ENCODE peak calls at places on chromosomes 11 and 22, in seven cellular contexts. A is mammary epithelial cell, Y is A549, N is tibial nerve, T is thoracic aorta, X is neural progenitor cell, F is OCI-LY7. J is an unnamed sample. For H3K4me1, the result is how much of the 10 kb centered on the place peaks cover.

GRCh38 chr11:11947825-11948224 is 60.6 kb downstream of the DKK3 start:
- DNase-seq in A (no peak), Y (no peak), N (no peak), T (no peak), X (no peak), F (no peak), J (no peak)

GRCh38 chr22:49411236-49411635 is 416.4 kb downstream of the BRD1 start:
- DNase-seq in A (no peak), Y (no peak), N (no peak), T (no peak), X (no peak), F (no peak), J (no peak)

GRCh38 chr11:78606667-78607066 is 32.0 kb upstream of the NARS2 start:
- DNase-seq in A (peak), Y (no peak), N (no peak), T (no peak), X (no peak), F (no peak), J (no peak)

GRCh38 chr11:118057424-118058145 is 19.3 kb upstream of the TMPRSS4 start:
- DNase-seq in A (no peak), Y (no peak), N (no peak), T (no peak), X (no peak), F (no peak), J (no peak)

GRCh38 chr11:69337211-69337721 is 43.3 kb downstream of the MYEOV start:
- DNase-seq in A (no peak), Y (no peak), N (no peak), T (no peak), X (no peak), F (peak), J (peak)

GRCh38 chr11:72298931-72299330 is 55.0 kb upstream of the PHOX2A start:
- DNase-seq in A (no peak), Y (no peak), N (no peak), T (no peak), X (no peak), F (no peak), J (no peak)

GRCh38 chr22:23242473-23243001 is 62.2 kb downstream of the BCR start:
- DNase-seq in A (no peak), Y (no peak), N (no peak), T (no peak), X (peak), F (no peak), J (no peak)

GRCh38 chr22:20267441-20268288 is 453 bp downstream of the RTN4R start:
- DNase-seq in A (peak), Y (peak), N (no peak), T (no peak), X (peak), F (no peak), J (no peak)

GRCh38 chr22:27639180-27640086 is 162.1 kb downstream of the MN1 start:
- DNase-seq in A (no peak), Y (no peak), N (no peak), T (no peak), X (no peak), F (no peak), J (no peak)

GRCh38 chr11:90134420-90135003 is at the start of gene NAALAD2:
- DNase-seq in A (no peak), Y (peak), N (peak), T (no peak), X (peak), F (no peak), J (peak)

GRCh38 chr22:46754110-46754799 is 8.2 kb upstream of the TBC1D22A start:
- DNase-seq in A (peak), Y (peak), N (peak), T (peak), X (no peak), F (no peak), J (peak)

GRCh38 chr11:19929655-19930054 is 217.0 kb downstream of the NAV2 start:
- DNase-seq in A (no peak), Y (no peak), N (no peak), T (no peak), X (no peak), F (no peak), J (no peak)

GRCh38 chr22:18929459-18929858 is 6.6 kb downstream of the PRODH start:
- DNase-seq in A (no peak), Y (no peak), N (peak), T (no peak), X (no peak), F (no peak), J (no peak)

GRCh38 chr11:57155838-57156583 is 25.7 kb upstream of the LRRC55 start:
- DNase-seq in A (no peak), Y (no peak), N (no peak), T (no peak), X (peak), F (no peak), J (no peak)

GRCh38 chr11:65487467-65488272 is 11.2 kb upstream of the MALAT1 start:
- DNase-seq in A (peak), Y (peak), N (peak), T (peak), X (peak), F (peak), J (peak)

GRCh38 chr22:36833073-36833472 is 16.2 kb upstream of the PVALB start:
- DNase-seq in A (no peak), Y (no peak), N (no peak), T (no peak), X (no peak), F (peak), J (no peak)

GRCh38 chr11:55726715-55727324 is 46.4 kb upstream of the OR5D13 start:
- DNase-seq in A (no peak), Y (no peak), N (no peak), T (no peak), X (no peak), F (peak), J (no peak)

GRCh38 chr22:39282642-39283311 is 36.6 kb downstream of the RPL3 start:
- DNase-seq in A (no peak), Y (no peak), N (no peak), T (no peak), X (no peak), F (no peak), J (no peak)

GRCh38 chr11:116360542-116360941 is 412.2 kb downstream of the BUD13 start:
- DNase-seq in A (no peak), Y (no peak), N (no peak), T (no peak), X (no peak), F (no peak), J (no peak)

GRCh38 chr11:61791737-61792309 is 576 bp downstream of the TMEM258 start:
- DNase-seq in A (peak), Y (peak), N (peak), T (peak), X (peak), F (peak), J (peak)

GRCh38 chr11:2444301-2445106 is at the start of the genes KCNQ1 and TRPM5:
- DNase-seq in A (no peak), Y (peak), N (no peak), T (no peak), X (peak), F (peak), J (peak)

GRCh38 chr11:131749100-131749499 is 378.7 kb downstream of the NTM start:
- DNase-seq in A (peak), Y (no peak), N (no peak), T (no peak), X (no peak), F (no peak), J (no peak)

GRCh38 chr22:19287889-19288288 is 3.6 kb downstream of the CLTCL1 start:
- DNase-seq in A (peak), Y (no peak), N (no peak), T (no peak), X (no peak), F (no peak), J (no peak)

GRCh38 chr11:9231848-9232177 is 33.3 kb downstream of the DENND5A start:
- DNase-seq in A (no peak), Y (no peak), N (peak), T (no peak), X (no peak), F (no peak), J (no peak)

GRCh38 chr22:36839356-36840073 is 21.3 kb upstream of the NCF4 start:
- DNase-seq in A (peak), Y (no peak), N (no peak), T (no peak), X (no peak), F (no peak), J (no peak)

GRCh38 chr11:131136476-131136875 is 220.2 kb upstream of the SNX19 start:
- DNase-seq in A (peak), Y (no peak), N (no peak), T (no peak), X (no peak), F (no peak), J (no peak)

GRCh38 chr11:131691558-131692041 is 321.2 kb downstream of the NTM start:
- DNase-seq in A (peak), Y (no peak), N (no peak), T (no peak), X (peak), F (no peak), J (no peak)

GRCh38 chr11:2537010-2537695 is 92.3 kb downstream of the KCNQ1 start:
- DNase-seq in A (no peak), Y (no peak), N (no peak), T (no peak), X (no peak), F (no peak), J (peak)

GRCh38 chr22:26768986-26769385 is 111.6 kb downstream of the MIAT start:
- DNase-seq in A (no peak), Y (no peak), N (no peak), T (no peak), X (no peak), F (no peak), J (no peak)

GRCh38 chr11:92306966-92307504 is 82.4 kb downstream of the FAT3 start:
- DNase-seq in A (no peak), Y (no peak), N (no peak), T (no peak), X (no peak), F (no peak), J (no peak)

GRCh38 chr11:83816572-83817187 is 530.5 kb upstream of the CCDC90B start:
- DNase-seq in A (no peak), Y (peak), N (no peak), T (no peak), X (peak), F (peak), J (no peak)

GRCh38 chr11:30825723-30826122 is 239.6 kb upstream of the MPPED2 start:
- DNase-seq in A (no peak), Y (no peak), N (no peak), T (no peak), X (no peak), F (no peak), J (no peak)

GRCh38 chr11:19984048-19984742 is 176.1 kb downstream of the DBX1 start:
- DNase-seq in A (no peak), Y (no peak), N (no peak), T (no peak), X (no peak), F (no peak), J (no peak)

GRCh38 chr22:20430101-20430640 is 7.5 kb downstream of the SCARF2 start:
- DNase-seq in A (no peak), Y (no peak), N (no peak), T (no peak), X (no peak), F (no peak), J (peak)

GRCh38 chr11:3161309-3161708 is 3.8 kb downstream of the OSBPL5 start:
- DNase-seq in A (no peak), Y (no peak), N (no peak), T (no peak), X (no peak), F (no peak), J (no peak)

GRCh38 chr22:33844273-33844672 is 76.0 kb downstream of the LARGE1 start:
- DNase-seq in A (no peak), Y (no peak), N (no peak), T (no peak), X (no peak), F (peak), J (no peak)

GRCh38 chr11:83087035-83087434 is 15.3 kb upstream of the RAB30 start:
- DNase-seq in A (no peak), Y (no peak), N (no peak), T (no peak), X (no peak), F (peak), J (no peak)

GRCh38 chr22:41910599-41911291 is 4.1 kb downstream of the SHISA8 start:
- DNase-seq in A (no peak), Y (no peak), N (no peak), T (no peak), X (peak), F (no peak), J (no peak)

GRCh38 chr22:44870021-44870420 is 117.6 kb downstream of the ARHGAP8 start:
- DNase-seq in A (peak), Y (peak), N (no peak), T (no peak), X (peak), F (no peak), J (peak)

GRCh38 chr11:1138053-1138452 is 19.7 kb upstream of the MUC5AC start:
- DNase-seq in A (peak), Y (no peak), N (no peak), T (no peak), X (no peak), F (no peak), J (no peak)
- H3K4me1 ChIP-seq in A (under half), Y (under half), N (under half), T (under half), X (under half), F (under half), J (under half)

GRCh38 chr22:29641052-29641780 is 37.8 kb downstream of the NF2 start:
- DNase-seq in A (no peak), Y (no peak), N (no peak), T (no peak), X (no peak), F (no peak), J (no peak)

GRCh38 chr22:29642694-29643093 is 39.3 kb downstream of the NF2 start:
- DNase-seq in A (no peak), Y (no peak), N (no peak), T (no peak), X (no peak), F (no peak), J (no peak)

GRCh38 chr22:29638678-29639077 is 35.2 kb downstream of the NF2 start:
- DNase-seq in A (no peak), Y (no peak), N (no peak), T (no peak), X (no peak), F (no peak), J (no peak)

GRCh38 chr22:29639096-29639495 is 35.7 kb downstream of the NF2 start:
- DNase-seq in A (no peak), Y (no peak), N (no peak), T (no peak), X (no peak), F (no peak), J (no peak)

GRCh38 chr22:29641781-29642355 is 38.4 kb downstream of the NF2 start:
- DNase-seq in A (no peak), Y (no peak), N (no peak), T (no peak), X (no peak), F (no peak), J (no peak)
- H3K4me3 ChIP-seq in A (no peak), Y (no peak), N (no peak), T (no peak), X (no peak), F (no peak), J (no peak)

DNA sequence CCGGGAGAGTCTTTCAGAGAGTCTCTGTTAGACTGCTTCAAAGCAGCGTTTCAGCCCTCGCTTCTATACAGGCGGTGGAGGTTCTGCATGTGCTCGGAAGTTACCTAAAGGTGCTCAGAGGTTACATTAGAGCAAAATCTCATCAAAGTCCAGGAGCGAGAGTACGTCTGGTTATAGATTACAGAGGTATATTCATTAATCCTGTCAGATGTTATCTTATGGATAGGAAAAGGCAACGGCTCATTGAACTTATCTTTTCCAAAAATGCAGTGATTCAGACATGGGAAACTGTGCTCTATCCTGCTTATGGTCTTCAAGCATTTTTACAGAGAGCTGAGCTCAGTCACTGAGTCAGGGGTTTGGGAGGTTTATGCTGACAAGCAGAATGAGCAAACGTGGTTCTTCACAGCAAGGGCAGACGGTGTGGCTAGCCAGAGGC is 9.1 kb upstream of the ZBED5 start:
- DNase-seq in A (no peak), Y (no peak), N (no peak), T (no peak), X (no peak), F (no peak), J (no peak)
- H3K27ac ChIP-seq in A (no peak), Y (peak), N (no peak), T (peak), X (no peak), F (no peak), J (no peak)

GRCh38 chr11:46982797-46983452 is 46.4 kb downstream of the CSTPP1 start:
- DNase-seq in A (no peak), Y (no peak), N (no peak), T (no peak), X (no peak), F (no peak), J (no peak)

GRCh38 chr11:46981429-46981828 is 44.9 kb downstream of the CSTPP1 start:
- DNase-seq in A (no peak), Y (no peak), N (no peak), T (no peak), X (no peak), F (no peak), J (no peak)

GRCh38 chr11:46984987-46985386 is 48.4 kb downstream of the CSTPP1 start:
- DNase-seq in A (no peak), Y (no peak), N (no peak), T (no peak), X (no peak), F (no peak), J (no peak)

GRCh38 chr11:46987183-46987582 is 50.6 kb downstream of the CSTPP1 start:
- DNase-seq in A (peak), Y (no peak), N (no peak), T (no peak), X (peak), F (no peak), J (no peak)

DNA sequence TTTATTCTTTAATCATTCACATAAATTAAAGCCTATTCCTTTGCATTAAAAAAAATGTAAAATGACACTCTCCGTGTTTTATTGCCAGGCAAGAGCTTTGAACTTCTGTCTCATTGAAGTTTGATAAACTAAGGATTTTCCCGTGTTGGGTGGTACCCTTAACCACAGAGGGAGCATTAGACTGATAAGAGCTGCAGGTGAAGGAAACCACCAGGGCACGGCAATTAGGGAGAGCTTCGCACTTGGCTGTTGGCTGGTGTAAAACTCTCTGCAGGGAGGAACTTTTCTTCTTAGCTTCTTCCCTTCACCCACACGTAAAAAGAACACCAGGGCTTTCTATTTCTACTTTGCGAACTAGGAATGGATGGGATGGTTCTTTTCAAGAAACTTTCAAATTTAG is 47.0 kb downstream of the CSTPP1 start:
- DNase-seq in A (no peak), Y (no peak), N (no peak), T (no peak), X (no peak), F (no peak), J (no peak)
- H3K4me1 ChIP-seq in A (under half), Y (under half), N (under half), T (under half), X (under half), F (under half), J (under half)

DNA sequence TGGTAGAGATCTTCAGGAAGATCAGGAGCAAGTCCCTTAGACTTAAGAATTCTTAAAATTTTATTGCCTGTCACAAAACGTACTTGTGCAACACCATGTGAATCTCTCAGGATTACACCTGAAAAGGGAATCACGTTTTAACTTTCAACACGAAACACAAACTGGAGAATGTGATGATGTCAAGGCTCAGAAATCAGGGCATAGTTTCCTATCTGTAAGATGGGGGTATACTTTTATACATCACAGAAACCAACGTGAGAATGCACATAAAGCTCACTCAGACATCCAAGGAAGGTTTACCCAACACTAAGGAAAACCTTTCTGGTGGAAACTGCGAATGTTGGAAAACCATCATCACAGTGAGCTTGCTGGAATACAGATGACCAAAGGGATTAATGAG is 2.0 kb downstream of the RPS13 start:
- DNase-seq in A (no peak), Y (no peak), N (no peak), T (no peak), X (no peak), F (no peak), J (no peak)
- H3K4me3 ChIP-seq in A (peak), Y (peak), N (no peak), T (no peak), X (peak), F (peak), J (no peak)

GRCh38 chr11:67407700-67408163 is 3.8 kb downstream of the TBC1D10C start:
- DNase-seq in A (no peak), Y (no peak), N (no peak), T (no peak), X (no peak), F (no peak), J (no peak)

GRCh38 chr11:67405196-67405567 is 1.3 kb downstream of the TBC1D10C start:
- DNase-seq in A (no peak), Y (no peak), N (no peak), T (no peak), X (no peak), F (no peak), J (peak)

GRCh38 chr11:67405688-67406339 is 1.9 kb downstream of the TBC1D10C start:
- DNase-seq in A (no peak), Y (no peak), N (no peak), T (no peak), X (no peak), F (no peak), J (no peak)

GRCh38 chr11:67406969-67407699 is 3.3 kb downstream of the TBC1D10C start:
- DNase-seq in A (no peak), Y (no peak), N (no peak), T (no peak), X (no peak), F (peak), J (peak)

GRCh38 chr11:67406420-67406968 is 2.6 kb downstream of the TBC1D10C start:
- DNase-seq in A (no peak), Y (no peak), N (no peak), T (no peak), X (no peak), F (no peak), J (peak)
- H3K27ac ChIP-seq in A (no peak), Y (no peak), N (no peak), T (no peak), X (no peak), F (peak), J (peak)

GRCh38 chr11:121458551-121458950 is 5.8 kb upstream of the SORL1-AS1 start:
- DNase-seq in A (no peak), Y (no peak), N (no peak), T (no peak), X (no peak), F (no peak), J (no peak)
- H3K4me1 ChIP-seq in A (under half), Y (under half), N (under half), T (under half), X (under half), F (half or more), J (under half)

GRCh38 chr22:50529416-50530279 is at the start of gene TYMP:
- DNase-seq in A (no peak), Y (peak), N (peak), T (no peak), X (peak), F (peak), J (peak)

GRCh38 chr22:50530280-50530856 is 556 bp upstream of the TYMP start:
- DNase-seq in A (no peak), Y (peak), N (peak), T (no peak), X (peak), F (peak), J (peak)

GRCh38 chr22:50531546-50532352 is 1.9 kb upstream of the TYMP start:
- DNase-seq in A (no peak), Y (no peak), N (peak), T (no peak), X (peak), F (peak), J (peak)

GRCh38 chr22:50532353-50532700 is 2.5 kb upstream of the TYMP start:
- DNase-seq in A (no peak), Y (no peak), N (no peak), T (no peak), X (peak), F (peak), J (no peak)

GRCh38 chr22:50530857-50531545 is 1.2 kb upstream of the TYMP start:
- DNase-seq in A (peak), Y (peak), N (peak), T (no peak), X (peak), F (peak), J (peak)
- H3K4me3 ChIP-seq in A (peak), Y (peak), N (peak), T (peak), X (peak), F (peak), J (peak)

J was measured in Peyer's patch.